ENCODE peak calls at places on chromosomes 13 and 19, in four cellular contexts. R is K562, I is GM23338, E is AG10803. Z is an unnamed sample.
A peak's percentile ranks its signal among the peaks of the same experiment; 100 is the strongest.

GRCh38 chr19:2455481-2456300 is 1.1 kb downstream of the LMNB2 start:
- DNase-seq in E (no peak), I (no peak), R (peak; percentile 74), Z (no peak)

GRCh38 chr19:46471116-46471733 is at the start of gene PNMA8A:
- DNase-seq in R (peak; percentile 92), I (peak; percentile 96), E (peak; percentile 60), Z (peak; percentile 78)

GRCh38 chr19:5147074-5147970 is 178.4 kb downstream of the KDM4B start:
- DNase-seq in E (no peak), I (no peak), R (no peak), Z (no peak)

GRCh38 chr19:3359850-3360493 is 6.4 kb upstream of the NFIC start:
- DNase-seq in R (peak; percentile 81), I (peak; percentile 54), E (no peak), Z (no peak)

GRCh38 chr19:12723383-12723642 is 419 bp downstream of the TNPO2 start:
- DNase-seq in R (no peak), I (peak; percentile 17), E (no peak), Z (peak; percentile 9)

GRCh38 chr13:75357576-75358295 is 124.2 kb downstream of the TBC1D4 start:
- DNase-seq in I (peak; percentile 83), R (peak; percentile 55), E (peak; percentile 50), Z (peak; percentile 72)

GRCh38 chr13:92612892-92613291 is 613.7 kb upstream of the GPC6 start:
- DNase-seq in I (no peak), R (no peak), E (no peak), Z (no peak)

GRCh38 chr13:49235856-49236431 is 11.8 kb upstream of the CDADC1 start:
- DNase-seq in I (no peak), R (no peak), E (no peak), Z (no peak)

GRCh38 chr19:45451181-45451849 is 16.5 kb upstream of the FOSB start:
- DNase-seq in R (no peak), I (peak; percentile 53), E (peak; percentile 88), Z (peak; percentile 74)

GRCh38 chr19:40252395-40252794 is 25.9 kb upstream of the CCNP start:
- DNase-seq in I (peak; percentile 65), E (no peak), R (no peak), Z (no peak)

GRCh38 chr19:43731854-43732253 is 16.0 kb downstream of the IRGC start:
- DNase-seq in E (no peak), R (no peak), I (no peak), Z (peak; percentile 78)

GRCh38 chr19:8473652-8474476 is 28.6 kb downstream of the PRAM1 start:
- DNase-seq in E (no peak), R (no peak), I (no peak), Z (no peak)

GRCh38 chr13:73464758-73465628 is 406.2 kb downstream of the KLF5 start:
- DNase-seq in R (peak; percentile 13), I (no peak), E (no peak), Z (no peak)

GRCh38 chr19:30375651-30376050 is 3.5 kb downstream of the ZNF536 start:
- DNase-seq in R (no peak), E (no peak), I (no peak), Z (no peak)

GRCh38 chr19:6610934-6611370 is 20.0 kb upstream of the CD70 start:
- DNase-seq in R (no peak), E (peak; percentile 98), I (no peak), Z (peak; percentile 92)

GRCh38 chr13:66375756-66376155 is 854.4 kb downstream of the PCDH9 start:
- DNase-seq in R (no peak), E (peak; percentile 1), I (no peak), Z (no peak)

GRCh38 chr19:1859319-1859718 is 4.1 kb downstream of the KLF16 start:
- DNase-seq in I (no peak), E (no peak), R (no peak), Z (no peak)

GRCh38 chr19:49680473-49681351 is 3.6 kb downstream of the PRMT1 start:
- DNase-seq in E (peak; percentile 77), R (peak; percentile 86), I (peak; percentile 98), Z (peak; percentile 88)

GRCh38 chr13:77014906-77015685 is 11.9 kb downstream of the FBXL3 start:
- DNase-seq in R (no peak), E (no peak), I (no peak), Z (no peak)

GRCh38 chr13:75404721-75405120 is 77.2 kb downstream of the TBC1D4 start:
- DNase-seq in E (no peak), I (no peak), R (no peak), Z (no peak)

GRCh38 chr13:51520524-51520923 is 63.7 kb upstream of the WDFY2 start:
- DNase-seq in I (no peak), E (peak; percentile 86), R (no peak), Z (peak; percentile 45)

GRCh38 chr13:90201198-90201597 is 1146.3 kb upstream of the MIR17HG start:
- DNase-seq in I (no peak), R (no peak), E (peak; percentile 11), Z (peak; percentile 48)

GRCh38 chr19:362683-363082 is 18.1 kb upstream of the MIER2 start:
- DNase-seq in I (no peak), R (no peak), E (no peak), Z (no peak)

GRCh38 chr13:32878172-32878571 is 138.1 kb upstream of the KL start:
- DNase-seq in I (no peak), E (peak; percentile 12), R (no peak), Z (peak; percentile 22)

GRCh38 chr13:100235311-100235901 is 146.5 kb downstream of the PCCA start:
- DNase-seq in I (peak; percentile 51), E (peak; percentile 65), R (peak; percentile 22), Z (peak; percentile 73)

GRCh38 chr13:94656766-94657165 is 55.1 kb downstream of the GPR180 start:
- DNase-seq in E (peak; percentile 98), R (no peak), I (peak; percentile 6), Z (peak; percentile 94)

GRCh38 chr13:44388427-44388826 is 14.8 kb downstream of the SERP2 start:
- DNase-seq in R (no peak), E (no peak), I (peak; percentile 34), Z (no peak)

GRCh38 chr13:69496951-69497350 is 610.7 kb upstream of the ATXN8OS start:
- DNase-seq in R (no peak), E (no peak), I (no peak), Z (no peak)

GRCh38 chr19:42216653-42217521 is 590 bp downstream of the DEDD2 start:
- DNase-seq in I (peak; percentile 80), E (peak; percentile 24), R (peak; percentile 80), Z (peak; percentile 42)

GRCh38 chr13:23754506-23754905 is 134.7 kb downstream of the MIPEP start:
- DNase-seq in E (no peak), R (no peak), I (no peak), Z (no peak)

GRCh38 chr13:49304356-49304755 is 56.6 kb downstream of the CDADC1 start:
- DNase-seq in R (no peak), I (no peak), E (no peak), Z (no peak)

GRCh38 chr13:21557995-21558394 is 46.0 kb downstream of the MICU2 start:
- DNase-seq in E (peak; percentile 30), R (peak; percentile 13), I (peak; percentile 75), Z (no peak)

GRCh38 chr19:11335449-11336146 is 3.9 kb downstream of the RAB3D start:
- DNase-seq in R (no peak), E (no peak), I (no peak), Z (no peak)

GRCh38 chr13:37495046-37495445 is 103.5 kb downstream of the POSTN start:
- DNase-seq in I (no peak), R (no peak), E (peak; percentile 82), Z (peak; percentile 37)

GRCh38 chr19:3932931-3933810 is at the start of gene NMRK2:
- DNase-seq in I (peak; percentile 92), R (peak; percentile 37), E (no peak), Z (no peak)

GRCh38 chr19:58475714-58476497 is at the start of gene ZNF446:
- DNase-seq in I (peak; percentile 98), E (peak; percentile 96), R (peak; percentile 91), Z (peak; percentile 98)

GRCh38 chr13:59538512-59538911 is 625.2 kb downstream of the DIAPH3 start:
- DNase-seq in I (no peak), R (no peak), E (no peak), Z (no peak)

DNA sequence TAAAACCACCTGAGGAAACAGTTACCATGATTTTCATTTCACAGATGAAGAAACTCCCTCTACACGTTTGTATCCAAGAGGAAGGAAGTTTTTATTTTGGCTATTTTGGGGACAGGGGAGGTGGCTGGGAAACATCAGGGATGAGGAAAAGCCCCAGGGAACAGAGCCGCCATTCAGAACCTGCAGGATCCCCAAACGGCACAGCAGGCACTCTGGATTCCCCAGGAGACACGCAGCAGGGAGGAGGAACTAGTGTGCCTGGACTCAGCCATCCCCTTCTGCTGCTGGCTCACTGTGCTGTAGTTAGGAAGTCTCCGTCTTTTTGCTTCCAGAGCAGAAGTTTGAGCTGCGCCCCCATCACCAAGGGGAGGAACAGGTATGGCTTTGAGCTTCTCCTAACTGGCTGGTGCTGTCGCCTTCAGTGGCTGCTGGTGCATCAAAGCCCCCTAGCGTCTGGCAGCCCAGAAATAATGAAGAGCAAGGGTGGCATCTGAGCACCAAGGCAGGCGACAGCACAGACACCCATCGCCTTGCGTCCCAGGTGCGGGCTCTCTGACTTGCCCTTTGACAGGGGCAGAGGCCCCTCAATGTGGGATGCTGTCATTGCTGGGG is 4.2 kb downstream of the NAPA start:
- DNase-seq in I (peak; percentile 37), R (no peak), E (no peak), Z (no peak)
- TF ChIP-seq CTCF in I (no peak), R (no peak), E (no peak), Z (no peak)

DNA sequence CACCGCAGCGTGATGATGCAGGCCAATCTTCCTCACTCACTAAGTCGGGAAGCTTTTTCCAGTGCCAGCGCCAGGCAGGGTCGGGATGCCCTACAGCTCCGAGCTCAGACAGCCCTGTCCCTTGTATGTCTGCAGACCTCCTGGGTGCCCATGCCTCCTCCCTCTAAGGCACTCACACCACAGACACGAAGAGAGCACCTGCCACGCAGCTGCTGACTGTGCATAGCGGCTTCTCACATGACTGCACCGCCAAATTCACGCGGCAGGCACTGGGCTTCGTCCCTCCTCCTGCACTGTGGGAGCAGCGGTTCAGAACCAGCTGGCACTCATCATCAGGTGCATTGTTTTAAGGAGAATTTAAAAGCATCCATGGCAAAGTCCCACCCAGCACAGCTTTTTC is 88.1 kb downstream of the SLC7A1 start:
- DNase-seq in I (no peak), E (peak; percentile 53), R (no peak), Z (no peak)
- H3K4me3 ChIP-seq in I (no peak overlapping the region), E (no peak overlapping the region), R (no peak overlapping the region), Z (no peak overlapping the region)

GRCh38 chr19:33795370-33796163 is 1.1 kb upstream of the KCTD15 start:
- DNase-seq in I (peak; percentile 93), E (peak; percentile 83), R (peak; percentile 93), Z (peak; percentile 88)
- TF ChIP-seq CTCF in I (peak; percentile 62), E (peak; percentile 48), R (peak; percentile 55), Z (peak; percentile 71)

DNA sequence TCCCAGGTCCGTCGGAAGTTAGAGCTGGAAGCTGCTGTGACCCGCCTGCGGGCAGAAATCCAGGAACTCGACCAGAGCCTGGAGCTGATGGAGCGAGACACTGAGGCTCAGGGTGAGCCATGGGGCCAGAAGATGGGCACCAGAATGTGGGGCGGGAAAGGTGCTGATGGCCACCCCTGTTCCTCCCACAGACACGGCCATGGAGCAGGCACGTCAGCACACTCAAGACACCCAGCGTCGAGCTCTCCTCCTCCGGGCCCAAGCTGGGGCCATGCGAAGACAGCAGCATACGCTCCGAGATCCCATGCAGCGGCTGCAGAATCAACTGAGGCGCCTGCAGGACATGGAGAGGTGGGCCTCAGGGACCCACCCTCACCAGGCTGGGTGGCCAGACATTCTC is 2.5 kb downstream of the HAUS5 start:
- DNase-seq in E (no peak), R (no peak), I (no peak), Z (no peak)
- H3K4me3 ChIP-seq in E (no peak overlapping the region), R (no peak overlapping the region), I (no peak overlapping the region), Z (no peak overlapping the region)